ENCODE peak calls at places on chromosomes 1 and 21, in five cellular contexts. One of them, this sample, is unnamed. For H3K36me3, the result is how much of the 10 kb centered on the place peaks cover.

GRCh38 chr1:49052102-49052501 is 275.4 kb upstream of the BEND5 start:
- DNase-seq in adrenal gland: no peak
- DNase-seq in keratinocyte: no peak
- DNase-seq in GM23338: no peak
- DNase-seq in uterus: no peak
- DNase-seq in this sample: no peak

GRCh38 chr1:29208462-29208861 is 22.3 kb downstream of the MECR start:
- DNase-seq in GM23338: no peak
- DNase-seq in uterus: no peak
- DNase-seq in adrenal gland: no peak
- DNase-seq in keratinocyte: no peak
- DNase-seq in this sample: no peak

GRCh38 chr1:46797696-46798470 is 963 bp upstream of the CYP4B1 start:
- DNase-seq in adrenal gland: no peak
- DNase-seq in keratinocyte: no peak
- DNase-seq in uterus: no peak
- DNase-seq in GM23338: no peak
- DNase-seq in this sample: no peak

GRCh38 chr1:44637590-44638411 is 36.5 kb downstream of the TMEM53 start:
- DNase-seq in keratinocyte: no peak
- DNase-seq in adrenal gland: peak
- DNase-seq in uterus: peak
- DNase-seq in GM23338: no peak
- DNase-seq in this sample: no peak

GRCh38 chr1:234230414-234230862 is 142.8 kb upstream of the COA6 start:
- DNase-seq in keratinocyte: no peak
- DNase-seq in GM23338: no peak
- DNase-seq in adrenal gland: no peak
- DNase-seq in uterus: no peak
- DNase-seq in this sample: no peak

GRCh38 chr1:227546598-227547313 is 16.6 kb upstream of the ZNF678 start:
- DNase-seq in GM23338: no peak
- DNase-seq in keratinocyte: no peak
- DNase-seq in uterus: no peak
- DNase-seq in adrenal gland: no peak
- DNase-seq in this sample: no peak

GRCh38 chr1:27548136-27548853 is 55.6 kb downstream of the AHDC1 start:
- DNase-seq in GM23338: no peak
- DNase-seq in uterus: peak
- DNase-seq in keratinocyte: no peak
- DNase-seq in adrenal gland: no peak
- DNase-seq in this sample: peak

GRCh38 chr1:243233908-243234307 is 21.2 kb downstream of the CEP170 start:
- DNase-seq in keratinocyte: no peak
- DNase-seq in adrenal gland: no peak
- DNase-seq in uterus: no peak
- DNase-seq in GM23338: no peak
- DNase-seq in this sample: no peak

GRCh38 chr1:206851611-206852010 is 13.8 kb upstream of the IL20 start:
- DNase-seq in GM23338: no peak
- DNase-seq in adrenal gland: no peak
- DNase-seq in uterus: no peak
- DNase-seq in keratinocyte: no peak
- DNase-seq in this sample: no peak

GRCh38 chr1:200487650-200488049 is 77.8 kb upstream of the ZNF281 start:
- DNase-seq in keratinocyte: no peak
- DNase-seq in adrenal gland: no peak
- DNase-seq in uterus: no peak
- DNase-seq in GM23338: no peak
- DNase-seq in this sample: no peak

GRCh38 chr1:107991371-107992066 is 26.5 kb upstream of the VAV3 start:
- DNase-seq in uterus: no peak
- DNase-seq in adrenal gland: no peak
- DNase-seq in GM23338: no peak
- DNase-seq in keratinocyte: no peak
- DNase-seq in this sample: no peak

GRCh38 chr21:37668462-37669239 is 247.6 kb downstream of the KCNJ6 start:
- DNase-seq in keratinocyte: no peak
- DNase-seq in GM23338: peak
- DNase-seq in adrenal gland: no peak
- DNase-seq in uterus: no peak
- DNase-seq in this sample: no peak

GRCh38 chr1:226633541-226634155 is 85.1 kb downstream of the STUM start:
- DNase-seq in adrenal gland: no peak
- DNase-seq in uterus: no peak
- DNase-seq in GM23338: no peak
- DNase-seq in keratinocyte: no peak
- DNase-seq in this sample: no peak

GRCh38 chr1:167791281-167792209 is 69.8 kb downstream of the MPZL1 start:
- DNase-seq in GM23338: peak
- DNase-seq in adrenal gland: peak
- DNase-seq in keratinocyte: no peak
- DNase-seq in uterus: peak
- DNase-seq in this sample: no peak

GRCh38 chr1:20410555-20410954 is 75.5 kb downstream of the CAMK2N1 start:
- DNase-seq in adrenal gland: peak
- DNase-seq in uterus: no peak
- DNase-seq in GM23338: no peak
- DNase-seq in keratinocyte: no peak
- DNase-seq in this sample: no peak
- H3K36me3 ChIP-seq in adrenal gland: under half
- H3K36me3 ChIP-seq in uterus: under half
- H3K36me3 ChIP-seq in GM23338: under half
- H3K36me3 ChIP-seq in keratinocyte: under half
- H3K36me3 ChIP-seq in this sample: under half

GRCh38 chr21:46216132-46216747 is 12.3 kb downstream of the LSS start:
- DNase-seq in keratinocyte: no peak
- DNase-seq in GM23338: no peak
- DNase-seq in uterus: peak
- DNase-seq in adrenal gland: no peak
- DNase-seq in this sample: no peak
- H3K36me3 ChIP-seq in keratinocyte: half or more
- H3K36me3 ChIP-seq in GM23338: under half
- H3K36me3 ChIP-seq in uterus: under half
- H3K36me3 ChIP-seq in adrenal gland: under half
- H3K36me3 ChIP-seq in this sample: half or more

DNA sequence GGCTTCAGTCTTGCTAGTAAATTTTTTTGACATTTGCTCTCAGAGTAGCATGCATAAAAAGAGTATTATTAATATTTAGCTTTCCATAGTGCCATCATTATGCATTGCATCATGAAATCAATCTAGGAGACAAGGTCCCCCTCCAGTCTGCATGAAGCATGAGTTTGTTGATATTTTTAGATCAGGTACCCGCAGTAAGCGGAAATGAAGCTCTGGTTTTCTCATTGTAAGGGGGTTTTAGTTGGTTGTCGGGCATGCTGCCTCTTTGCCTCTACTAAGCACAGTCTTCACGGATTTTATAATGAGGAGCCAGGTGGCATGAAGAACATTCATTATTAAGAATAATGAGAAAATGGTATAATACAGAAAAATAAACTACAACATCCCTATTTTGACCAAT is 12.6 kb upstream of the PRDM2 start:
- DNase-seq in uterus: no peak
- DNase-seq in keratinocyte: no peak
- DNase-seq in adrenal gland: no peak
- DNase-seq in GM23338: no peak
- DNase-seq in this sample: no peak
- H3K36me3 ChIP-seq in uterus: under half
- H3K36me3 ChIP-seq in keratinocyte: under half
- H3K36me3 ChIP-seq in adrenal gland: under half
- H3K36me3 ChIP-seq in GM23338: under half
- H3K36me3 ChIP-seq in this sample: under half

GRCh38 chr21:25459365-25459764 is 147.9 kb downstream of the MRPL39 start:
- DNase-seq in uterus: no peak
- DNase-seq in GM23338: no peak
- DNase-seq in adrenal gland: no peak
- DNase-seq in keratinocyte: no peak
- DNase-seq in this sample: no peak
- H3K36me3 ChIP-seq in uterus: under half
- H3K36me3 ChIP-seq in GM23338: under half
- H3K36me3 ChIP-seq in adrenal gland: under half
- H3K36me3 ChIP-seq in keratinocyte: under half
- H3K36me3 ChIP-seq in this sample: under half

DNA sequence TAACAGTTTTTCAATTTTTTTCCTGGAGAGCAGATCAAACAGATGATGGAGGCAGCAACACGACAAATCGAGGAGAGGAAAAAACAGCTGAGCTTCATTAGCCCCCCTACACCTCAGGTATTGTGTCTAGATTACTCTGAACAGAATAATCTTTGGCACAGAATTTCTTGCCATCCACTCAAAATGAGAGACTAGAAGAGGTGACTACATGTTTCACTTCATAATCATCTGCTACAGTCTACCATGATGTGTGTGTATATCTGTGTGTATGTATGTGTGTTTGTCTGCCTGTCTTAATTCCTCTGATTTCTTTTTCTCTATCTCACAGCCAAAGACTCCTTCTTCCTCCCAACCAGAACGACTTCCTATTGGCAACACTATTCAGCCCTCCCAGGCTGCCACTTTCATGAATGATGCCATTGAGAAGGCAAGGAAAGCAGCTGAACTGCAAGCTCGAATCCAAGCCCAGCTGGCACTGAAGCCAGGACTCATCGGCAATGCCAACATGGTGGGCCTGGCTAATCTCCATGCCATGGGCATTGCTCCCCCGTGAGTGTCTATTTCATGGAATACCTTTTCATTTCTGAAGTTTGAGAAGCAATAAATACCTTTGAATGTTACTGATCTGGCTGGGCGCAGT is 11.4 kb downstream of the PRPF3 start:
- DNase-seq in uterus: no peak
- DNase-seq in adrenal gland: no peak
- DNase-seq in GM23338: no peak
- DNase-seq in keratinocyte: no peak
- DNase-seq in this sample: no peak
- H3K36me3 ChIP-seq in uterus: under half
- H3K36me3 ChIP-seq in adrenal gland: half or more
- H3K36me3 ChIP-seq in GM23338: half or more
- H3K36me3 ChIP-seq in keratinocyte: under half
- H3K36me3 ChIP-seq in this sample: half or more

This sample was measured in left ventricle myocardium inferior.